ENCODE peak calls at places on chromosomes 16 and 17, in nine cellular contexts. N, I, T, U, D, L, C, Q and K are unnamed samples.

GRCh38 chr17:78751447-78752067 is 30.5 kb downstream of the CYTH1 start:
- DNase-seq in Q (no peak), N (no peak), C (no peak), I (no peak), U (no peak), L (no peak), D (no peak), T (no peak), K (no peak)

GRCh38 chr17:49742256-49742655 is 21.7 kb downstream of the FAM117A start:
- DNase-seq in D (no peak), L (no peak), U (no peak), T (no peak), I (no peak), N (no peak), C (no peak), Q (no peak), K (no peak)

GRCh38 chr17:8947201-8947600 is 18.3 kb downstream of the PIK3R5 start:
- DNase-seq in I (no peak), Q (no peak), U (no peak), L (no peak), N (no peak), T (peak; percentile 1), D (no peak), C (no peak), K (no peak)

GRCh38 chr16:87412996-87413421 is 20.9 kb downstream of the MAP1LC3B start:
- DNase-seq in N (no peak), I (peak; percentile 28), D (no peak), T (no peak), Q (peak; percentile 61), C (no peak), U (no peak), L (no peak), K (no peak)

GRCh38 chr16:57609541-57610401 is 18.7 kb upstream of the ADGRG1 start:
- DNase-seq in U (peak; percentile 24), D (peak; percentile 83), I (no peak), C (peak; percentile 56), T (no peak), L (peak; percentile 79), Q (peak; percentile 42), N (peak; percentile 30), K (no peak)

GRCh38 chr16:86025706-86026105 is 126.7 kb downstream of the IRF8 start:
- DNase-seq in I (no peak), U (no peak), L (no peak), D (no peak), T (no peak), Q (peak; percentile 39), N (no peak), C (no peak), K (no peak)

GRCh38 chr16:88282221-88283041 is 100.3 kb upstream of the ZNF469 start:
- DNase-seq in Q (no peak), L (no peak), D (no peak), U (no peak), C (no peak), I (no peak), N (peak; percentile 86), T (no peak), K (no peak)

GRCh38 chr16:85829751-85830445 is 30.4 kb downstream of the COX4I1 start:
- DNase-seq in C (peak; percentile 43), L (no peak), D (no peak), I (no peak), N (no peak), U (no peak), Q (no peak), T (no peak), K (peak; percentile 85)

GRCh38 chr17:64024781-64025731 is 4.6 kb upstream of the ICAM2 start:
- DNase-seq in L (no peak), U (no peak), T (no peak), N (no peak), I (no peak), Q (peak; percentile 61), C (no peak), D (no peak), K (no peak)

GRCh38 chr16:47967374-47967773 is 188.4 kb downstream of the ABCC12 start:
- DNase-seq in D (no peak), C (no peak), I (no peak), U (no peak), N (no peak), Q (no peak), T (no peak), L (no peak), K (no peak)

GRCh38 chr17:4968916-4969550 is 1.4 kb upstream of the SPAG7 start:
- DNase-seq in D (no peak), Q (peak; percentile 74), U (no peak), L (no peak), C (no peak), I (no peak), T (no peak), N (peak; percentile 48), K (peak; percentile 73)

GRCh38 chr17:4161179-4161559 is 18.2 kb downstream of the CYB5D2 start:
- DNase-seq in N (peak; percentile 48), L (peak; percentile 28), Q (no peak), T (no peak), I (peak; percentile 50), U (peak; percentile 82), C (no peak), D (no peak), K (peak; percentile 31)

GRCh38 chr17:14301761-14302401 is 1.0 kb downstream of the HS3ST3B1 start:
- DNase-seq in U (no peak), C (peak; percentile 43), Q (no peak), L (peak; percentile 48), D (no peak), I (no peak), N (no peak), T (no peak), K (peak; percentile 20)

GRCh38 chr17:77160032-77160876 is 19.5 kb downstream of the SEC14L1 start:
- DNase-seq in U (no peak), L (no peak), T (no peak), C (no peak), N (no peak), I (no peak), D (no peak), Q (no peak), K (no peak)

GRCh38 chr16:56321159-56321558 is 104.2 kb downstream of the AMFR start:
- DNase-seq in D (no peak), Q (no peak), I (no peak), U (no peak), T (no peak), L (no peak), C (no peak), N (no peak), K (no peak)

GRCh38 chr16:35185366-35186044 is 1726.1 kb downstream of the TP53TG3F start:
- DNase-seq in C (no peak), U (no peak), T (no peak), N (no peak), I (no peak), D (no peak), L (no peak), Q (no peak), K (no peak)

GRCh38 chr17:27536781-27537180 is 80.5 kb downstream of the KSR1 start:
- DNase-seq in I (no peak), D (no peak), N (no peak), U (no peak), C (no peak), L (no peak), Q (no peak), T (no peak), K (no peak)

GRCh38 chr16:66524601-66525164 is 25.2 kb downstream of the TK2 start:
- DNase-seq in D (peak; percentile 85), I (no peak), U (no peak), C (peak; percentile 70), Q (no peak), L (no peak), T (no peak), N (no peak), K (peak; percentile 98)

GRCh38 chr16:58026705-58027340 is 1.3 kb downstream of the MMP15 start:
- DNase-seq in T (no peak), I (peak; percentile 52), L (peak; percentile 39), N (peak; percentile 72), D (no peak), C (peak; percentile 36), Q (no peak), U (no peak), K (no peak)

GRCh38 chr17:77750427-77751043 is 208.0 kb upstream of the TNRC6C start:
- DNase-seq in T (no peak), Q (peak; percentile 32), C (no peak), L (no peak), N (no peak), U (no peak), I (no peak), D (no peak), K (no peak)

GRCh38 chr16:54446639-54447038 is 160.1 kb upstream of the IRX3 start:
- DNase-seq in I (no peak), Q (no peak), N (no peak), L (no peak), D (no peak), C (no peak), T (no peak), U (peak; percentile 71), K (no peak)

GRCh38 chr16:3070608-3071111 is 5.2 kb downstream of the IL32 start:
- DNase-seq in I (no peak), C (no peak), L (no peak), N (no peak), D (no peak), T (no peak), Q (no peak), U (no peak), K (no peak)
- TF ChIP-seq POLR2AphosphoS5 in I (no peak), C (no peak), L (no peak), N (no peak), D (no peak), T (no peak), Q (no peak), U (no peak), K (no peak)

GRCh38 chr16:20870122-20870521 is 30.0 kb downstream of the DCUN1D3 start:
- DNase-seq in N (no peak), T (no peak), C (no peak), U (no peak), Q (no peak), L (no peak), D (no peak), I (no peak), K (peak; percentile 38)
- H3K27ac ChIP-seq in N (no peak overlapping the region), T (no peak overlapping the region), C (peak overlapping the region; percentile 60), U (peak overlapping the region; percentile 63), Q (peak overlapping the region; percentile 74), L (peak overlapping the region; percentile 75), D (no peak overlapping the region), I (no peak overlapping the region), K (no peak overlapping the region)

DNA sequence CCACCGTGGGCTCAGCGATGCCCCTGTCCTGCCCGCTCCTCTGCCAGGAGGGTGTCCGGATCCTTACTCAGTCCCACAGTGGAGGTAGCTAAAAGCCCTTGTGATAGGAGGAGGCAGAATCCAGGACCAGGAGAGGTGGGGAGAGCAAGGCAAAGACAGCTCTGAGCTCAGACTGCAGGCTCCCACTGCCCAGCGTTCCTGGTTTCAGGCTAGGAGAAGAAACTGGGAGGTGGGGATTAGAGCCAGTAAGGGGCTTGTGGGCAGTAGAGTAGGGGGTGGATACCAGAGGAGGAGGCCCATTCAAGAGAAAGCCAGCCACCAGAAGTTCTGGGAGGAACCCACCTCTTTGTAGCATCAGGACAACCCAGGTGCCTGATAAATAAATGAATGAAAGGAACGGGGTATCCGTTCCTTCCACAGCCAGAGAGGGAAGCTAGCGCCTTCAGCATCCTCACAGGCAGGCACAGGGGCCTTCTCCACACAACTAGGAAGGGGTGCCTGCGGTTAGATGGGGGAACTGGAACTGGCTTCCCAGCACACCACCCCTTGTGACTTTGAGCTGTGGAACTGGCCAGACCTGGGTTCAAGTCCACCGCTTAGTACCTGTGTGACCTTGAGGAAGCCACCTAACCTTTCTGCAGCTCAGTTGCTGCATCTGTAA is 2.3 kb downstream of the IL21R start:
- DNase-seq in I (no peak), U (no peak), T (no peak), D (no peak), L (no peak), Q (no peak), N (no peak), C (no peak), K (no peak)
- TF ChIP-seq POLR2AphosphoS5 in I (no peak), U (no peak), T (no peak), D (peak; percentile 76), L (no peak), Q (no peak), N (no peak), C (no peak), K (no peak)

GRCh38 chr16:14496047-14496770 is 133.9 kb downstream of the PARN start:
- DNase-seq in I (no peak), Q (no peak), U (no peak), L (no peak), T (no peak), N (no peak), D (no peak), C (no peak), K (no peak)
- H3K27ac ChIP-seq in I (no peak overlapping the region), Q (no peak overlapping the region), U (no peak overlapping the region), L (no peak overlapping the region), T (no peak overlapping the region), N (no peak overlapping the region), D (no peak overlapping the region), C (no peak overlapping the region), K (no peak overlapping the region)